ENCODE peak calls at places on chromosomes 5 and 9, in five cellular contexts. One of them, this sample, is unnamed.

GRCh38 chr5:123929055-123929474 is 417.1 kb downstream of the CSNK1G3 start:
- DNase-seq in mammary epithelial cell: no peak
- DNase-seq in GM06990: peak; percentile 13
- DNase-seq in HepG2: no peak
- DNase-seq in heart left ventricle: no peak
- DNase-seq in this sample: no peak

GRCh38 chr5:53983568-53984465 is 326.6 kb downstream of the ARL15 start:
- DNase-seq in HepG2: no peak
- DNase-seq in GM06990: no peak
- DNase-seq in heart left ventricle: no peak
- DNase-seq in mammary epithelial cell: peak; percentile 72
- DNase-seq in this sample: no peak

GRCh38 chr9:37972346-37972745 is 68.4 kb upstream of the SLC25A51 start:
- DNase-seq in mammary epithelial cell: peak; percentile 20
- DNase-seq in heart left ventricle: no peak
- DNase-seq in HepG2: no peak
- DNase-seq in GM06990: no peak
- DNase-seq in this sample: no peak

GRCh38 chr5:135324897-135325650 is 74.0 kb downstream of the MACROH2A1 start:
- DNase-seq in mammary epithelial cell: peak; percentile 40
- DNase-seq in HepG2: peak; percentile 87
- DNase-seq in heart left ventricle: no peak
- DNase-seq in GM06990: no peak
- DNase-seq in this sample: no peak

GRCh38 chr5:56278267-56278826 is 45.2 kb upstream of the ANKRD55 start:
- DNase-seq in HepG2: no peak
- DNase-seq in GM06990: no peak
- DNase-seq in mammary epithelial cell: no peak
- DNase-seq in heart left ventricle: no peak
- DNase-seq in this sample: no peak

GRCh38 chr9:133129001-133129799 is 8.2 kb upstream of the RALGDS start:
- DNase-seq in GM06990: no peak
- DNase-seq in heart left ventricle: no peak
- DNase-seq in mammary epithelial cell: no peak
- DNase-seq in HepG2: no peak
- DNase-seq in this sample: no peak

GRCh38 chr5:17157294-17157693 is 60.1 kb upstream of the BASP1 start:
- DNase-seq in GM06990: no peak
- DNase-seq in mammary epithelial cell: no peak
- DNase-seq in heart left ventricle: no peak
- DNase-seq in HepG2: no peak
- DNase-seq in this sample: no peak

GRCh38 chr9:105291422-105291859 is 47.0 kb downstream of the SLC44A1 start:
- DNase-seq in HepG2: peak; percentile 92
- DNase-seq in GM06990: no peak
- DNase-seq in mammary epithelial cell: no peak
- DNase-seq in heart left ventricle: no peak
- DNase-seq in this sample: no peak

GRCh38 chr5:103271570-103272289 is 13.2 kb downstream of the MACIR start:
- DNase-seq in HepG2: no peak
- DNase-seq in GM06990: no peak
- DNase-seq in mammary epithelial cell: peak; percentile 5
- DNase-seq in heart left ventricle: no peak
- DNase-seq in this sample: no peak

GRCh38 chr5:64165500-64166200 is at the start of gene RNF180:
- DNase-seq in HepG2: no peak
- DNase-seq in GM06990: peak; percentile 11
- DNase-seq in mammary epithelial cell: peak; percentile 42
- DNase-seq in heart left ventricle: peak; percentile 70
- DNase-seq in this sample: no peak

GRCh38 chr5:140041492-140042421 is 1.3 kb downstream of the NRG2 start:
- DNase-seq in mammary epithelial cell: peak; percentile 66
- DNase-seq in HepG2: no peak
- DNase-seq in heart left ventricle: peak; percentile 63
- DNase-seq in GM06990: peak; percentile 61
- DNase-seq in this sample: peak; percentile 66

GRCh38 chr9:35397216-35397698 is 92.7 kb upstream of the RUSC2 start:
- DNase-seq in HepG2: no peak
- DNase-seq in GM06990: no peak
- DNase-seq in heart left ventricle: no peak
- DNase-seq in mammary epithelial cell: no peak
- DNase-seq in this sample: peak; percentile 21

GRCh38 chr5:134189031-134189430 is 12.3 kb upstream of the SKP1 start:
- DNase-seq in mammary epithelial cell: no peak
- DNase-seq in GM06990: no peak
- DNase-seq in HepG2: no peak
- DNase-seq in heart left ventricle: no peak
- DNase-seq in this sample: no peak

GRCh38 chr5:134184155-134185135 is 7.7 kb upstream of the SKP1 start:
- DNase-seq in mammary epithelial cell: peak; percentile 42
- DNase-seq in HepG2: peak; percentile 62
- DNase-seq in heart left ventricle: peak; percentile 69
- DNase-seq in GM06990: peak; percentile 41
- DNase-seq in this sample: peak; percentile 79

GRCh38 chr5:134177197-134178171 is 734 bp upstream of the SKP1 start:
- DNase-seq in HepG2: peak; percentile 68
- DNase-seq in heart left ventricle: peak; percentile 10
- DNase-seq in mammary epithelial cell: peak; percentile 84
- DNase-seq in GM06990: peak; percentile 18
- DNase-seq in this sample: peak; percentile 12

GRCh38 chr5:134188092-134188491 is 11.3 kb upstream of the SKP1 start:
- DNase-seq in HepG2: no peak
- DNase-seq in heart left ventricle: no peak
- DNase-seq in GM06990: no peak
- DNase-seq in mammary epithelial cell: no peak
- DNase-seq in this sample: no peak

DNA sequence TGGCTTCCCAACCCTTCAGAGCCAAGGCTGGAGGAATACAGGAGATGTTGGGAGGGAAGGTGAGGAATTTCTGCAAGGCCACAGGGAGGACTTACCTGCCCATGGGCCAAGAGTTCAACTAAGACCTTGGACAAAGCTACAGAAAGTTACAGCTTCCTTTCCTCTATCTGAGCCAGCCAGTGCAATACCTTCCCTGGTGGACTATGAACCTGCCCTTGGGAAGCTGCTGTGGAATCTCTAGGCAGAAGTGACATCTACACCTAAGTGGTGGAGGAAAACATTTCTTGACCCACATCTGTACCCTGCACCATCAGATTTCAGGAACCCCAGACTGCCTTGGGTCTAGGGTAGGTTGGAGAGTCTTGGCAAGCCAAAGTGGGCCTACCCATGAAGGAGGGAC is 6.7 kb upstream of the SKP1 start:
- DNase-seq in GM06990: no peak
- DNase-seq in heart left ventricle: no peak
- DNase-seq in mammary epithelial cell: no peak
- DNase-seq in HepG2: no peak
- DNase-seq in this sample: no peak
- TF ChIP-seq CTCF in GM06990: no peak
- TF ChIP-seq CTCF in heart left ventricle: no peak
- TF ChIP-seq CTCF in mammary epithelial cell: no peak
- TF ChIP-seq CTCF in HepG2: no peak
- TF ChIP-seq CTCF in this sample: no peak

DNA sequence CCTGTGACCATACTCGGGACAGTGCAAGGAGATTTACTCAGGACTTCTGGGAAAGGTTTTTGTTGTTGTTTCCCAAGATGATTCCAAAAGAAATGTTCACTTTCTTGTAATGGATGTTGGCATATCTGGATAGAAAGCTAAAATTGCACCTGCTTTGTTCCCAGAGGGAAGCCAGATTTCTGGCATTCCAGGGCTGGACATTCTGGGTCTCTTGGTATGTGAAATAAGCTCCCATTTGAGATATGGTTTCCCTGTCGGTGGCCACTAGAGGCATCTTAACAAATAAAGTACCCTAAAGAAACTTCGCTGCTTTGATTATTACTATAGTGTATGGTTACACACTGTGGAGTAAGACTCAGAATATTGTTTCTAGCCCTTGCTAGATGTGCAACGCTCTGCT is 737.3 kb downstream of the BRINP1 start:
- DNase-seq in GM06990: no peak
- DNase-seq in mammary epithelial cell: no peak
- DNase-seq in HepG2: no peak
- DNase-seq in heart left ventricle: no peak
- DNase-seq in this sample: no peak
- TF ChIP-seq CTCF in GM06990: no peak
- TF ChIP-seq CTCF in mammary epithelial cell: no peak
- TF ChIP-seq CTCF in HepG2: no peak
- TF ChIP-seq CTCF in heart left ventricle: no peak
- TF ChIP-seq CTCF in this sample: no peak

GRCh38 chr9:137463931-137464290 is 4.8 kb upstream of the NSMF start:
- DNase-seq in HepG2: no peak
- DNase-seq in GM06990: no peak
- DNase-seq in heart left ventricle: no peak
- DNase-seq in mammary epithelial cell: no peak
- DNase-seq in this sample: no peak
- TF ChIP-seq CTCF in HepG2: no peak
- TF ChIP-seq CTCF in GM06990: no peak
- TF ChIP-seq CTCF in heart left ventricle: no peak
- TF ChIP-seq CTCF in mammary epithelial cell: no peak
- TF ChIP-seq CTCF in this sample: no peak

GRCh38 chr9:114504341-114505186 is 709 bp downstream of the WHRN start:
- DNase-seq in heart left ventricle: peak; percentile 23
- DNase-seq in mammary epithelial cell: peak; percentile 31
- DNase-seq in GM06990: no peak
- DNase-seq in HepG2: no peak
- DNase-seq in this sample: peak; percentile 58
- TF ChIP-seq CTCF in heart left ventricle: no peak
- TF ChIP-seq CTCF in mammary epithelial cell: peak; percentile 67
- TF ChIP-seq CTCF in GM06990: peak; percentile 10
- TF ChIP-seq CTCF in HepG2: peak; percentile 12
- TF ChIP-seq CTCF in this sample: peak; percentile 19

DNA sequence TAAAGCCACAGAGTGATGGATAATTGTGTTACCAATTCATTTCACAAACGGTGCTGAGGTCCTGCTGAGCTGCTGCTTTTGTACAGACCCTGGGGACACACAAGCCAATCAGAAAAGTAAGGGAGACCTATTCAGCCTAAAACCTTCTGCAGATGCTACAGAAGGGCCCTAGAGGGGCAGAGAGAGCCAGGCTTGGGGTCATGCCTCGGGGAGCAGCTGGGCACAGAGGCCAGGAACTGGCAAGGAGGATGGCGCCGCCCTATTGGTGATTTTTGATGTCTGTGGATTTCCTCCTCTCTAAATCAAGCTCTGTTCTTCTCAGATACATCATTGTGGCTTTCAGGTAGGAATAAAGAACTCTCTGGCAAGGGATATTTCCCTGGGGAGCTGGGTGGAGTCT is 181.9 kb downstream of the ZNF462 start:
- DNase-seq in mammary epithelial cell: no peak
- DNase-seq in GM06990: no peak
- DNase-seq in HepG2: no peak
- DNase-seq in heart left ventricle: no peak
- DNase-seq in this sample: no peak
- TF ChIP-seq CTCF in mammary epithelial cell: peak; percentile 42
- TF ChIP-seq CTCF in GM06990: peak; percentile 13
- TF ChIP-seq CTCF in HepG2: peak; percentile 6
- TF ChIP-seq CTCF in heart left ventricle: peak; percentile 7
- TF ChIP-seq CTCF in this sample: peak; percentile 23

GRCh38 chr5:119315516-119315949 is 40.3 kb upstream of the TNFAIP8 start:
- DNase-seq in GM06990: peak; percentile 52
- DNase-seq in HepG2: peak; percentile 31
- DNase-seq in heart left ventricle: no peak
- DNase-seq in mammary epithelial cell: peak; percentile 50
- DNase-seq in this sample: peak; percentile 68
- TF ChIP-seq CTCF in GM06990: peak; percentile 66
- TF ChIP-seq CTCF in HepG2: peak; percentile 28
- TF ChIP-seq CTCF in heart left ventricle: peak; percentile 15
- TF ChIP-seq CTCF in mammary epithelial cell: peak; percentile 63
- TF ChIP-seq CTCF in this sample: peak; percentile 60

GRCh38 chr9:28820741-28821140 is 1247.5 kb upstream of the C9orf72 start:
- DNase-seq in GM06990: no peak
- DNase-seq in heart left ventricle: no peak
- DNase-seq in HepG2: no peak
- DNase-seq in mammary epithelial cell: no peak
- DNase-seq in this sample: no peak
- TF ChIP-seq CTCF in GM06990: no peak
- TF ChIP-seq CTCF in heart left ventricle: no peak
- TF ChIP-seq CTCF in HepG2: no peak
- TF ChIP-seq CTCF in mammary epithelial cell: peak; percentile 8
- TF ChIP-seq CTCF in this sample: no peak

GRCh38 chr5:171946382-171946781 is 60.1 kb downstream of the FBXW11 start:
- DNase-seq in heart left ventricle: no peak
- DNase-seq in GM06990: no peak
- DNase-seq in HepG2: no peak
- DNase-seq in mammary epithelial cell: no peak
- DNase-seq in this sample: no peak
- TF ChIP-seq CTCF in heart left ventricle: no peak
- TF ChIP-seq CTCF in GM06990: no peak
- TF ChIP-seq CTCF in HepG2: no peak
- TF ChIP-seq CTCF in mammary epithelial cell: peak; percentile 20
- TF ChIP-seq CTCF in this sample: no peak

DNA sequence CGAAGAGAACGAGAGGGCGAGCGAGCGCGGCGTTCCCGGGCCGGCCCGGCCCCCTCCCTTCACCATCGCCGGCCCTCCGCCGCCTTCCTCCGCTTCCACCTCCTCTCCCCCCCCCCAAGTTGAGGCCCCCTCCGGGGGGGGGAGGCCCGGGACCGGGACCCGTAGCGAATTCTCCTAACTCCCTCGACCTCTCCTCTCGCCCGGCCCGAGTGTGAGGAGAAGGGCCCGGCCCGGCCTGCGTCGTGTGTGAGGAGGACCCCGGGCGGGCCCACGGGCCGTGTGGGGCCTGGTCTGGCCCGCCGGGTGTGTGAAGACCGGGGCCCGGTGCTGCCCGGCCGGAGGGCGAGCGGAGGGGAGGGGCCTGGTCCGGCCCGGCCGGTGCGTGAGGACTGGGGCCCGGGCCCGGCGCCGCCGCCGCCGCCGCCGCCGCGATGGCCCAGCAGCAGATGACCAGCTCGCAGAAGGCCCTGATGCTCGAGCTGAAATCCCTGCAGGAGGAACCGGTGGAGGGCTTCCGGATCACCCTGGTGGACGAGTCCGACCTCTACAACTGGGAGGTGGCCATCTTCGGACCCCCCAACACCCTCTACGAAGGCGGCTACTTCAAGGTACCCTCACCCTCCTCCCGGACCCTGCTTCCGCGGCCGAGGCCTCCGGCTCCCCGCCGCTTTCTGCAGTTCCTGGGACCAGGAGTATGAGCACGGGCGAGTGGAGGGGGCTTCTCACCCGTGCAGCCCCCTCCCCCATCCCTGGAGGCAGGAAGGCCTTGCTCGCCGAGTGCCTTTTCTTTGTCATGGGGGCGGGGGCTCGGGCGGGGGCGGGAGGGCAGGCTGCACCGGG is 587 bp downstream of the UBE2R2 start:
- DNase-seq in GM06990: peak; percentile 79
- DNase-seq in HepG2: peak; percentile 64
- DNase-seq in heart left ventricle: peak; percentile 60
- DNase-seq in mammary epithelial cell: peak; percentile 54
- DNase-seq in this sample: peak; percentile 69
- TF ChIP-seq CTCF in GM06990: no peak
- TF ChIP-seq CTCF in HepG2: no peak
- TF ChIP-seq CTCF in heart left ventricle: peak; percentile 13
- TF ChIP-seq CTCF in mammary epithelial cell: peak; percentile 29
- TF ChIP-seq CTCF in this sample: no peak

This sample was measured in GM13977.